ENCODE peak calls at places on chromosomes 11 and 22, in four cellular contexts. V is GM12878, M is HepG2, I is H1. T is an unnamed sample.

GRCh38 chr22:29003975-29004646 is 57.5 kb downstream of the C22orf31 start:
- DNase-seq in M (peak), I (no peak), V (no peak), T (no peak)

GRCh38 chr22:50620861-50621490 is 7.0 kb downstream of the ARSA start:
- DNase-seq in V (peak), I (no peak), M (peak), T (no peak)

GRCh38 chr22:47862394-47862793 is 1099.9 kb downstream of the TBC1D22A start:
- DNase-seq in M (no peak), I (no peak), V (no peak), T (no peak)

GRCh38 chr11:107549253-107549953 is 16.1 kb downstream of the ALKBH8 start:
- DNase-seq in V (no peak), M (peak), I (no peak), T (peak)

GRCh38 chr11:79403839-79404238 is 37.0 kb downstream of the TENM4 start:
- DNase-seq in M (no peak), I (no peak), V (no peak), T (no peak)

GRCh38 chr22:31509041-31509440 is 12.7 kb downstream of the SFI1 start:
- DNase-seq in V (no peak), I (no peak), M (no peak), T (no peak)

GRCh38 chr22:22110548-22111266 is 128.1 kb upstream of the TOP3B start:
- DNase-seq in M (no peak), I (no peak), V (peak), T (no peak)

GRCh38 chr11:69277074-69277809 is 16.7 kb upstream of the MYEOV start:
- DNase-seq in M (no peak), V (peak), I (no peak), T (no peak)

GRCh38 chr22:38106814-38107578 is 3.5 kb downstream of the BAIAP2L2 start:
- DNase-seq in V (no peak), M (no peak), I (no peak), T (no peak)

GRCh38 chr22:39662677-39663034 is 92.1 kb downstream of the CACNA1I start:
- DNase-seq in M (no peak), I (peak), V (no peak), T (no peak)

GRCh38 chr11:115333951-115334350 is 170.3 kb downstream of the CADM1 start:
- DNase-seq in M (no peak), V (no peak), I (no peak), T (no peak)

GRCh38 chr22:24436553-24436952 is 9.2 kb downstream of the ADORA2A start:
- DNase-seq in M (no peak), V (no peak), I (no peak), T (no peak)

GRCh38 chr22:27099896-27100295 is 442.5 kb downstream of the MIAT start:
- DNase-seq in V (no peak), I (no peak), M (no peak), T (no peak)

GRCh38 chr22:16559056-16559955 is 33.3 kb downstream of the CCT8L2 start:
- DNase-seq in V (no peak), M (no peak), I (no peak), T (no peak)

GRCh38 chr22:44666207-44666585 is 35.8 kb upstream of the PRR5 start:
- DNase-seq in I (no peak), V (no peak), M (no peak), T (no peak)

GRCh38 chr11:2385156-2386151 is 8.3 kb downstream of the CD81 start:
- DNase-seq in V (peak), M (no peak), I (no peak), T (no peak)

GRCh38 chr11:98734686-98735085 is 286.1 kb upstream of the CNTN5 start:
- DNase-seq in I (no peak), M (no peak), V (no peak), T (no peak)

GRCh38 chr22:46737105-46737975 is 712 bp downstream of the CERK start:
- DNase-seq in V (no peak), M (no peak), I (no peak), T (no peak)

GRCh38 chr22:33743756-33744155 is 176.5 kb downstream of the LARGE1 start:
- DNase-seq in I (no peak), V (peak), M (no peak), T (no peak)

GRCh38 chr11:32893947-32894827 is 1.6 kb downstream of the QSER1 start:
- DNase-seq in I (no peak), M (peak), V (peak), T (no peak)

GRCh38 chr22:19868773-19869471 is 14.2 kb upstream of the GNB1L start:
- DNase-seq in I (no peak), V (no peak), M (no peak), T (no peak)

GRCh38 chr11:65489706-65490310 is 9.0 kb upstream of the MALAT1 start:
- DNase-seq in M (peak), V (no peak), I (no peak), T (no peak)

GRCh38 chr11:68406318-68407313 is 53.9 kb upstream of the PPP6R3 start:
- DNase-seq in M (peak), I (no peak), V (no peak), T (no peak)

GRCh38 chr11:1926156-1927031 is 6.9 kb downstream of the TNNT3 start:
- DNase-seq in V (no peak), I (no peak), M (no peak), T (no peak)

GRCh38 chr11:33507967-33508366 is 192.7 kb downstream of the C11orf91 start:
- DNase-seq in M (peak), V (no peak), I (no peak), T (no peak)

GRCh38 chr22:19177164-19178064 is 1.1 kb downstream of the SLC25A1 start:
- DNase-seq in I (no peak), V (no peak), M (no peak), T (no peak)

GRCh38 chr11:35554491-35555237 is 29.2 kb upstream of the PAMR1 start:
- DNase-seq in M (no peak), I (no peak), V (no peak), T (no peak)

GRCh38 chr11:77752518-77752917 is 68.0 kb downstream of the RSF1 start:
- DNase-seq in V (no peak), M (no peak), I (peak), T (peak)

GRCh38 chr11:71323876-71324526 is 71.6 kb upstream of the SHANK2 start:
- DNase-seq in M (no peak), I (no peak), V (no peak), T (no peak)

GRCh38 chr11:2577071-2578005 is 122.5 kb downstream of the KCNQ1OT1 start:
- DNase-seq in M (no peak), V (no peak), I (no peak), T (no peak)

GRCh38 chr11:111840143-111840542 is 31.2 kb downstream of the ALG9 start:
- DNase-seq in V (no peak), M (peak), I (no peak), T (no peak)

GRCh38 chr11:20601221-20601914 is 2.0 kb downstream of the SLC6A5 start:
- DNase-seq in I (no peak), V (no peak), M (no peak), T (no peak)

GRCh38 chr11:110478410-110478809 is 48.7 kb downstream of the FDX1 start:
- DNase-seq in V (no peak), I (no peak), M (no peak), T (peak)

GRCh38 chr11:313787-314547 is at the start of gene IFITM1:
- DNase-seq in V (peak), M (no peak), I (no peak), T (peak)

GRCh38 chr11:107563702-107564101 is 1.8 kb downstream of the ALKBH8 start:
- DNase-seq in I (no peak), M (peak), V (no peak), T (no peak)

GRCh38 chr22:31075961-31076360 is 5.2 kb upstream of the SMTN start:
- DNase-seq in V (no peak), I (no peak), M (no peak), T (no peak)

GRCh38 chr11:10666976-10667892 is 26.3 kb downstream of the IRAG1 start:
- DNase-seq in V (no peak), M (no peak), I (no peak), T (no peak)

DNA sequence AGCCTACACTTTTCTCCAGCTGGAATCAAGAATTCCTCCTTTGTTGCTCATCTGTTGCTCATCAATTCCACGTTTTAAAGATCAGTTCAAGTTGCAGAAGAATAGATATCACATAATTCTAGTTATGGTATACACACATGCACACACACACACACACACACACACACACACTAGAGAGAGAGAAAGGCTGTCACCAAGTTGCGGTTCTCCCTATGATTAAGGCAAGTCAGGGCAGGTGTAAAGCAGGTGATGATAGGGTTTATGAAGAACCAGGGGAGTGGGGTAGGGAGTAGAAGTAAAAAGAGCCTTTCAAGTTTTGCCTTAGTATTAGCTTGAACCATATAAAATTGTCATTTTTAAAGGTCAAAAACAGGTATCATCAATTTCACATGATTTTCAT is 31.7 kb upstream of the TMPRSS4 start:
- DNase-seq in V (no peak), M (no peak), I (no peak), T (no peak)
- TF ChIP-seq SUZ12 in V (no peak), M (no peak), I (no peak), T (no peak)

GRCh38 chr11:133547808-133548494 is 15.7 kb upstream of the OPCML start:
- DNase-seq in I (no peak), M (no peak), V (no peak), T (no peak)

GRCh38 chr11:133541331-133542095 is 9.2 kb upstream of the OPCML start:
- DNase-seq in I (peak), V (no peak), M (no peak), T (peak)

GRCh38 chr11:133549796-133550195 is 17.5 kb upstream of the OPCML start:
- DNase-seq in I (no peak), M (no peak), V (no peak), T (no peak)

GRCh38 chr11:133548641-133549040 is 16.3 kb upstream of the OPCML start:
- DNase-seq in I (no peak), V (no peak), M (no peak), T (no peak)

GRCh38 chr11:133545199-133545709 is 13.0 kb upstream of the OPCML start:
- DNase-seq in M (no peak), V (peak), I (no peak), T (no peak)
- TF ChIP-seq YY1 in M (no peak), V (no peak), I (no peak), T (no peak)

GRCh38 chr11:12402027-12402426 is 24.7 kb downstream of the PARVA start:
- DNase-seq in I (no peak), V (no peak), M (no peak), T (no peak)

GRCh38 chr11:12403122-12403994 is 26.0 kb downstream of the PARVA start:
- DNase-seq in I (no peak), M (no peak), V (no peak), T (no peak)

GRCh38 chr11:12403995-12404345 is 26.6 kb downstream of the PARVA start:
- DNase-seq in I (no peak), V (no peak), M (no peak), T (no peak)

GRCh38 chr11:12402691-12403120 is 25.3 kb downstream of the PARVA start:
- DNase-seq in V (no peak), M (no peak), I (no peak), T (no peak)

DNA sequence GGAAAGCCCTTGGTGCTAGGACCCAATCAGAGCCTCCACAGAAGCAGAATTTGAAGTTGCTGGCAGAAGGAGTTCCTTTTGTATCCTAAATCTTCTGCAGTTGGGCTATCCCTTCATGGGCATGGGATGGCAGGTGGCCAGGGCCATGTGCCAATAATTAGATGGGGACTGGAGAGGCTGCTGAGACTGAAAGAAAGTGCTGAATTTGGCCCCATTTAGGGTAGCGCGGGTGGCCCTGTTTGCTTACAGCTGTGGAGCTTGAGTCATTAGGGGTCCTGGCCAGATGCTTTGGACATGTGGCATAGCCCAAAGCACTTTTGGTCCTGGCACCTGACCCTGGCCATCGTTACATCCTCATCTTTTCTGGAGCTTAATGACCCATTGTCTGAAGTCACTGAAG is 27.1 kb downstream of the PARVA start:
- DNase-seq in M (no peak), V (no peak), I (no peak), T (no peak)
- TF ChIP-seq SUZ12 in M (no peak), V (no peak), I (no peak), T (no peak)

GRCh38 chr11:59813364-59813763 is 2.8 kb upstream of the MRPL16 start:
- DNase-seq in V (no peak), I (no peak), M (no peak), T (no peak)
- TF ChIP-seq YY1 in V (no peak), I (no peak), M (no peak), T (no peak)

T was measured in NT2/D1.